ENCODE peak calls at places on chromosomes 5 and 9, in eight cellular contexts. One of them, this sample, is unnamed.

GRCh38 chr5:140189977-140190867 is 15.2 kb downstream of the CYSTM1 start:
- DNase-seq in GM12865: no peak
- DNase-seq in thoracic aorta: no peak
- DNase-seq in fibroblast of pulmonary artery: peak; percentile 72
- DNase-seq in BJ: peak; percentile 14
- DNase-seq in mesendoderm: no peak
- DNase-seq in H7: no peak
- DNase-seq in esophagus squamous epithelium: no peak
- DNase-seq in this sample: no peak

GRCh38 chr9:133370680-133371079 is 5.2 kb downstream of the SURF4 start:
- DNase-seq in mesendoderm: no peak
- DNase-seq in fibroblast of pulmonary artery: no peak
- DNase-seq in GM12865: no peak
- DNase-seq in BJ: no peak
- DNase-seq in H7: no peak
- DNase-seq in esophagus squamous epithelium: no peak
- DNase-seq in thoracic aorta: no peak
- DNase-seq in this sample: no peak

GRCh38 chr5:136781464-136781863 is 416.1 kb upstream of the TRPC7 start:
- DNase-seq in esophagus squamous epithelium: no peak
- DNase-seq in thoracic aorta: no peak
- DNase-seq in GM12865: no peak
- DNase-seq in BJ: peak; percentile 52
- DNase-seq in H7: no peak
- DNase-seq in mesendoderm: no peak
- DNase-seq in fibroblast of pulmonary artery: peak; percentile 36
- DNase-seq in this sample: no peak

GRCh38 chr5:181259974-181260719 is 796 bp downstream of the TRIM52 start:
- DNase-seq in esophagus squamous epithelium: no peak
- DNase-seq in BJ: no peak
- DNase-seq in fibroblast of pulmonary artery: no peak
- DNase-seq in GM12865: no peak
- DNase-seq in mesendoderm: no peak
- DNase-seq in H7: no peak
- DNase-seq in thoracic aorta: no peak
- DNase-seq in this sample: peak; percentile 21

GRCh38 chr9:12274577-12274976 is 418.6 kb upstream of the TYRP1 start:
- DNase-seq in esophagus squamous epithelium: no peak
- DNase-seq in BJ: no peak
- DNase-seq in GM12865: no peak
- DNase-seq in H7: no peak
- DNase-seq in thoracic aorta: no peak
- DNase-seq in mesendoderm: no peak
- DNase-seq in fibroblast of pulmonary artery: peak; percentile 1
- DNase-seq in this sample: no peak

GRCh38 chr5:176621661-176622079 is 8.7 kb downstream of the SNCB start:
- DNase-seq in H7: no peak
- DNase-seq in BJ: no peak
- DNase-seq in esophagus squamous epithelium: no peak
- DNase-seq in fibroblast of pulmonary artery: no peak
- DNase-seq in mesendoderm: no peak
- DNase-seq in GM12865: no peak
- DNase-seq in thoracic aorta: no peak
- DNase-seq in this sample: peak; percentile 67

GRCh38 chr5:178279723-178280438 is 47.3 kb upstream of the PHYKPL start:
- DNase-seq in mesendoderm: peak; percentile 74
- DNase-seq in fibroblast of pulmonary artery: peak; percentile 81
- DNase-seq in esophagus squamous epithelium: peak; percentile 24
- DNase-seq in GM12865: peak; percentile 70
- DNase-seq in H7: peak; percentile 98
- DNase-seq in thoracic aorta: peak; percentile 29
- DNase-seq in BJ: peak; percentile 4
- DNase-seq in this sample: peak; percentile 81

GRCh38 chr9:35645736-35646582 is 4.8 kb downstream of the SIT1 start:
- DNase-seq in mesendoderm: peak; percentile 92
- DNase-seq in GM12865: no peak
- DNase-seq in fibroblast of pulmonary artery: no peak
- DNase-seq in H7: peak; percentile 90
- DNase-seq in esophagus squamous epithelium: no peak
- DNase-seq in BJ: no peak
- DNase-seq in thoracic aorta: no peak
- DNase-seq in this sample: peak; percentile 75

GRCh38 chr5:140202610-140203009 is 27.6 kb downstream of the CYSTM1 start:
- DNase-seq in mesendoderm: no peak
- DNase-seq in fibroblast of pulmonary artery: no peak
- DNase-seq in H7: no peak
- DNase-seq in thoracic aorta: no peak
- DNase-seq in esophagus squamous epithelium: no peak
- DNase-seq in BJ: no peak
- DNase-seq in GM12865: no peak
- DNase-seq in this sample: no peak

GRCh38 chr5:88283690-88284089 is 15.0 kb upstream of the TMEM161B start:
- DNase-seq in esophagus squamous epithelium: no peak
- DNase-seq in BJ: no peak
- DNase-seq in thoracic aorta: no peak
- DNase-seq in GM12865: no peak
- DNase-seq in H7: no peak
- DNase-seq in fibroblast of pulmonary artery: no peak
- DNase-seq in mesendoderm: no peak
- DNase-seq in this sample: no peak

GRCh38 chr9:34328983-34329832 is at the start of the genes KIF24 and NUDT2:
- DNase-seq in fibroblast of pulmonary artery: peak; percentile 100
- DNase-seq in mesendoderm: peak; percentile 100
- DNase-seq in BJ: peak; percentile 100
- DNase-seq in H7: peak; percentile 96
- DNase-seq in thoracic aorta: peak; percentile 97
- DNase-seq in GM12865: peak; percentile 100
- DNase-seq in esophagus squamous epithelium: peak; percentile 95
- DNase-seq in this sample: peak; percentile 98

GRCh38 chr9:129938291-129938979 is 103.2 kb downstream of the USP20 start:
- DNase-seq in H7: peak; percentile 40
- DNase-seq in GM12865: no peak
- DNase-seq in mesendoderm: no peak
- DNase-seq in esophagus squamous epithelium: no peak
- DNase-seq in BJ: peak; percentile 66
- DNase-seq in thoracic aorta: no peak
- DNase-seq in fibroblast of pulmonary artery: peak; percentile 85
- DNase-seq in this sample: no peak

GRCh38 chr5:133824661-133825254 is 143.7 kb downstream of the C5orf15 start:
- DNase-seq in esophagus squamous epithelium: no peak
- DNase-seq in GM12865: peak; percentile 72
- DNase-seq in thoracic aorta: no peak
- DNase-seq in H7: no peak
- DNase-seq in fibroblast of pulmonary artery: no peak
- DNase-seq in mesendoderm: no peak
- DNase-seq in BJ: no peak
- DNase-seq in this sample: peak; percentile 27

GRCh38 chr5:78569441-78569840 is 79.1 kb downstream of the LHFPL2 start:
- DNase-seq in BJ: no peak
- DNase-seq in GM12865: no peak
- DNase-seq in esophagus squamous epithelium: no peak
- DNase-seq in fibroblast of pulmonary artery: peak; percentile 89
- DNase-seq in H7: no peak
- DNase-seq in mesendoderm: no peak
- DNase-seq in thoracic aorta: no peak
- DNase-seq in this sample: peak; percentile 86

GRCh38 chr9:123678878-123679329 is 251.0 kb downstream of the DENND1A start:
- DNase-seq in esophagus squamous epithelium: no peak
- DNase-seq in GM12865: no peak
- DNase-seq in mesendoderm: no peak
- DNase-seq in fibroblast of pulmonary artery: no peak
- DNase-seq in BJ: no peak
- DNase-seq in thoracic aorta: no peak
- DNase-seq in H7: no peak
- DNase-seq in this sample: no peak

GRCh38 chr5:138149530-138149929 is 10.3 kb upstream of the NME5 start:
- DNase-seq in mesendoderm: peak; percentile 68
- DNase-seq in thoracic aorta: no peak
- DNase-seq in H7: peak; percentile 33
- DNase-seq in BJ: no peak
- DNase-seq in fibroblast of pulmonary artery: peak; percentile 39
- DNase-seq in esophagus squamous epithelium: no peak
- DNase-seq in GM12865: no peak
- DNase-seq in this sample: no peak

GRCh38 chr5:169831331-169831730 is 149.0 kb downstream of the INSYN2B start:
- DNase-seq in GM12865: no peak
- DNase-seq in esophagus squamous epithelium: no peak
- DNase-seq in H7: no peak
- DNase-seq in fibroblast of pulmonary artery: no peak
- DNase-seq in BJ: no peak
- DNase-seq in thoracic aorta: no peak
- DNase-seq in mesendoderm: no peak
- DNase-seq in this sample: no peak

GRCh38 chr9:35972093-35972492 is 14.1 kb upstream of the OR2S2 start:
- DNase-seq in fibroblast of pulmonary artery: no peak
- DNase-seq in thoracic aorta: no peak
- DNase-seq in GM12865: no peak
- DNase-seq in H7: peak; percentile 73
- DNase-seq in mesendoderm: peak; percentile 73
- DNase-seq in esophagus squamous epithelium: no peak
- DNase-seq in BJ: no peak
- DNase-seq in this sample: no peak

GRCh38 chr5:147751-148150 is 43.5 kb upstream of the LRRC14B start:
- DNase-seq in thoracic aorta: no peak
- DNase-seq in esophagus squamous epithelium: no peak
- DNase-seq in fibroblast of pulmonary artery: no peak
- DNase-seq in GM12865: no peak
- DNase-seq in mesendoderm: peak; percentile 44
- DNase-seq in H7: no peak
- DNase-seq in BJ: no peak
- DNase-seq in this sample: no peak

GRCh38 chr9:34374905-34375552 is 1.7 kb downstream of the MYORG start:
- DNase-seq in mesendoderm: peak; percentile 97
- DNase-seq in BJ: no peak
- DNase-seq in H7: peak; percentile 63
- DNase-seq in fibroblast of pulmonary artery: no peak
- DNase-seq in thoracic aorta: no peak
- DNase-seq in esophagus squamous epithelium: no peak
- DNase-seq in GM12865: no peak
- DNase-seq in this sample: no peak

GRCh38 chr5:10797246-10797645 is 36.2 kb upstream of the DAP start:
- DNase-seq in thoracic aorta: no peak
- DNase-seq in fibroblast of pulmonary artery: peak; percentile 33
- DNase-seq in GM12865: no peak
- DNase-seq in BJ: no peak
- DNase-seq in H7: no peak
- DNase-seq in mesendoderm: no peak
- DNase-seq in esophagus squamous epithelium: no peak
- DNase-seq in this sample: no peak

GRCh38 chr9:125889122-125889523 is 141.9 kb downstream of the PBX3 start:
- DNase-seq in esophagus squamous epithelium: no peak
- DNase-seq in H7: peak; percentile 10
- DNase-seq in mesendoderm: no peak
- DNase-seq in BJ: no peak
- DNase-seq in fibroblast of pulmonary artery: no peak
- DNase-seq in thoracic aorta: no peak
- DNase-seq in GM12865: no peak
- DNase-seq in this sample: no peak

GRCh38 chr9:17726298-17726697 is 147.4 kb downstream of the SH3GL2 start:
- DNase-seq in mesendoderm: no peak
- DNase-seq in thoracic aorta: no peak
- DNase-seq in BJ: no peak
- DNase-seq in esophagus squamous epithelium: no peak
- DNase-seq in H7: no peak
- DNase-seq in GM12865: no peak
- DNase-seq in fibroblast of pulmonary artery: no peak
- DNase-seq in this sample: no peak

GRCh38 chr9:117403403-117403811 is 11.4 kb downstream of the ASTN2 start:
- DNase-seq in fibroblast of pulmonary artery: no peak
- DNase-seq in esophagus squamous epithelium: no peak
- DNase-seq in GM12865: no peak
- DNase-seq in H7: no peak
- DNase-seq in mesendoderm: peak; percentile 70
- DNase-seq in thoracic aorta: no peak
- DNase-seq in BJ: no peak
- DNase-seq in this sample: no peak

GRCh38 chr9:72332351-72332750 is 32.7 kb downstream of the ZFAND5 start:
- DNase-seq in mesendoderm: no peak
- DNase-seq in H7: no peak
- DNase-seq in fibroblast of pulmonary artery: peak; percentile 36
- DNase-seq in BJ: no peak
- DNase-seq in thoracic aorta: no peak
- DNase-seq in GM12865: no peak
- DNase-seq in esophagus squamous epithelium: no peak
- DNase-seq in this sample: no peak

GRCh38 chr9:127904888-127905728 is 5.7 kb upstream of the ST6GALNAC6 start:
- DNase-seq in mesendoderm: no peak
- DNase-seq in BJ: no peak
- DNase-seq in esophagus squamous epithelium: no peak
- DNase-seq in H7: no peak
- DNase-seq in fibroblast of pulmonary artery: no peak
- DNase-seq in thoracic aorta: no peak
- DNase-seq in GM12865: peak; percentile 77
- DNase-seq in this sample: no peak
- H3K4me3 ChIP-seq in mesendoderm: no peak overlapping the region
- H3K4me3 ChIP-seq in BJ: no peak overlapping the region
- H3K4me3 ChIP-seq in esophagus squamous epithelium: peak overlapping the region; percentile 23
- H3K4me3 ChIP-seq in H7: no peak overlapping the region
- H3K4me3 ChIP-seq in fibroblast of pulmonary artery: no peak overlapping the region
- H3K4me3 ChIP-seq in thoracic aorta: peak overlapping the region; percentile 37
- H3K4me3 ChIP-seq in GM12865: peak overlapping the region; percentile 64
- H3K4me3 ChIP-seq in this sample: no peak overlapping the region

GRCh38 chr9:136978865-136979544 is 1.7 kb downstream of the PTGDS start:
- DNase-seq in mesendoderm: no peak
- DNase-seq in fibroblast of pulmonary artery: no peak
- DNase-seq in GM12865: no peak
- DNase-seq in H7: no peak
- DNase-seq in BJ: no peak
- DNase-seq in thoracic aorta: no peak
- DNase-seq in esophagus squamous epithelium: no peak
- DNase-seq in this sample: no peak
- H3K4me3 ChIP-seq in mesendoderm: no peak overlapping the region
- H3K4me3 ChIP-seq in fibroblast of pulmonary artery: no peak overlapping the region
- H3K4me3 ChIP-seq in GM12865: no peak overlapping the region
- H3K4me3 ChIP-seq in H7: peak overlapping the region; percentile 17
- H3K4me3 ChIP-seq in BJ: no peak overlapping the region
- H3K4me3 ChIP-seq in thoracic aorta: no peak overlapping the region
- H3K4me3 ChIP-seq in esophagus squamous epithelium: no peak overlapping the region
- H3K4me3 ChIP-seq in this sample: no peak overlapping the region

DNA sequence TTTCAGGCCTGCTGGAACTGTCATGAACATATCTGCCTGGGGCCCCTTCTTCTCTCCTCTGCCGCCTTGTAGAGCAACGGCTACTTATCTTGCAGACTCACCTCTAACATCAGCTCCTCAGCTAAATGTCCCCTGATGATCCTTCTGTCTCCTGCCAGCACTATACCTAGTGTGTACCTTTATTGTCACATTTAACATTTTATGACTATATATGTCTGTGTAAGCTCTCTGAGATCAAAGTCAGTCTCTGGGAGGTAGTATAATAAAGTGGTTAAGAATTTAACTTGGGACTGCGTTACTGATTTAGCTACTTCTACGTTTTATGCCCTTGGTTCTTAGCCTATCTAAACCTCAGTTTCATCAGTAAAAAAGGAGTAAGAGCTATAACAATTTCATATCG is 2.2 kb downstream of the TMED7 start:
- DNase-seq in fibroblast of pulmonary artery: no peak
- DNase-seq in mesendoderm: no peak
- DNase-seq in GM12865: no peak
- DNase-seq in BJ: no peak
- DNase-seq in thoracic aorta: no peak
- DNase-seq in H7: no peak
- DNase-seq in esophagus squamous epithelium: no peak
- DNase-seq in this sample: no peak
- H3K4me3 ChIP-seq in fibroblast of pulmonary artery: peak overlapping the region; percentile 86
- H3K4me3 ChIP-seq in mesendoderm: no peak overlapping the region
- H3K4me3 ChIP-seq in GM12865: peak overlapping the region; percentile 94
- H3K4me3 ChIP-seq in BJ: peak overlapping the region; percentile 94
- H3K4me3 ChIP-seq in thoracic aorta: peak overlapping the region; percentile 99
- H3K4me3 ChIP-seq in H7: no peak overlapping the region
- H3K4me3 ChIP-seq in esophagus squamous epithelium: no peak overlapping the region
- H3K4me3 ChIP-seq in this sample: peak overlapping the region; percentile 69

GRCh38 chr5:51811883-51812282 is 428.6 kb downstream of the ISL1 start:
- DNase-seq in H7: no peak
- DNase-seq in thoracic aorta: no peak
- DNase-seq in mesendoderm: peak; percentile 63
- DNase-seq in GM12865: no peak
- DNase-seq in BJ: peak; percentile 8
- DNase-seq in fibroblast of pulmonary artery: no peak
- DNase-seq in esophagus squamous epithelium: no peak
- DNase-seq in this sample: no peak
- H3K4me3 ChIP-seq in H7: no peak overlapping the region
- H3K4me3 ChIP-seq in thoracic aorta: no peak overlapping the region
- H3K4me3 ChIP-seq in mesendoderm: no peak overlapping the region
- H3K4me3 ChIP-seq in GM12865: no peak overlapping the region
- H3K4me3 ChIP-seq in BJ: no peak overlapping the region
- H3K4me3 ChIP-seq in fibroblast of pulmonary artery: no peak overlapping the region
- H3K4me3 ChIP-seq in esophagus squamous epithelium: no peak overlapping the region
- H3K4me3 ChIP-seq in this sample: no peak overlapping the region